ENCODE peak calls at places on chromosomes 5 and 9, in six cellular contexts. One of them, this sample, is unnamed. For H3K9me2, the result is how much of the 10 kb centered on the place peaks cover.

GRCh38 chr9:74674077-74674476 is 176.9 kb downstream of the RORB start:
- DNase-seq in GM23248: no peak
- DNase-seq in hepatocyte: no peak
- DNase-seq in PC-3: no peak
- DNase-seq in MM.1S: no peak
- DNase-seq in HCT116: no peak
- DNase-seq in this sample: no peak

GRCh38 chr5:173303878-173304590 is 24.2 kb downstream of the STC2 start:
- DNase-seq in GM23248: peak
- DNase-seq in hepatocyte: peak
- DNase-seq in PC-3: peak
- DNase-seq in MM.1S: no peak
- DNase-seq in HCT116: no peak
- DNase-seq in this sample: no peak

GRCh38 chr5:73558950-73559349 is 6.5 kb downstream of the ANKRA2 start:
- DNase-seq in GM23248: peak
- DNase-seq in hepatocyte: no peak
- DNase-seq in PC-3: peak
- DNase-seq in MM.1S: no peak
- DNase-seq in HCT116: no peak
- DNase-seq in this sample: no peak

GRCh38 chr5:144307726-144308125 is 137.1 kb downstream of the KCTD16 start:
- DNase-seq in GM23248: no peak
- DNase-seq in hepatocyte: peak
- DNase-seq in PC-3: no peak
- DNase-seq in MM.1S: no peak
- DNase-seq in HCT116: no peak
- DNase-seq in this sample: no peak

GRCh38 chr9:125433461-125434001 is 171.9 kb downstream of the GAPVD1 start:
- DNase-seq in GM23248: peak
- DNase-seq in hepatocyte: no peak
- DNase-seq in PC-3: no peak
- DNase-seq in MM.1S: no peak
- DNase-seq in HCT116: no peak
- DNase-seq in this sample: no peak

GRCh38 chr5:164345173-164345572 is 839.8 kb downstream of the MAT2B start:
- DNase-seq in GM23248: peak
- DNase-seq in hepatocyte: no peak
- DNase-seq in PC-3: no peak
- DNase-seq in MM.1S: no peak
- DNase-seq in HCT116: no peak
- DNase-seq in this sample: no peak

GRCh38 chr5:168934186-168934585 is 355.0 kb upstream of the PANK3 start:
- DNase-seq in GM23248: peak
- DNase-seq in hepatocyte: no peak
- DNase-seq in PC-3: no peak
- DNase-seq in MM.1S: no peak
- DNase-seq in HCT116: no peak
- DNase-seq in this sample: no peak

GRCh38 chr9:136829981-136830885 is 12.0 kb upstream of the AJM1 start:
- DNase-seq in GM23248: no peak
- DNase-seq in hepatocyte: no peak
- DNase-seq in PC-3: no peak
- DNase-seq in MM.1S: no peak
- DNase-seq in HCT116: no peak
- DNase-seq in this sample: no peak

GRCh38 chr5:140135127-140135526 is 9.4 kb downstream of the IGIP start:
- DNase-seq in GM23248: no peak
- DNase-seq in hepatocyte: no peak
- DNase-seq in PC-3: no peak
- DNase-seq in MM.1S: no peak
- DNase-seq in HCT116: no peak
- DNase-seq in this sample: no peak

GRCh38 chr5:10735569-10736255 is 25.3 kb downstream of the DAP start:
- DNase-seq in GM23248: no peak
- DNase-seq in hepatocyte: no peak
- DNase-seq in PC-3: no peak
- DNase-seq in MM.1S: no peak
- DNase-seq in HCT116: no peak
- DNase-seq in this sample: peak

GRCh38 chr5:61768692-61769281 is 436.7 kb downstream of the ZSWIM6 start:
- DNase-seq in GM23248: peak
- DNase-seq in hepatocyte: peak
- DNase-seq in PC-3: peak
- DNase-seq in MM.1S: peak
- DNase-seq in HCT116: peak
- DNase-seq in this sample: peak

GRCh38 chr9:80899208-80899607 is 790.1 kb downstream of the TLE1 start:
- DNase-seq in GM23248: no peak
- DNase-seq in hepatocyte: no peak
- DNase-seq in PC-3: peak
- DNase-seq in MM.1S: no peak
- DNase-seq in HCT116: no peak
- DNase-seq in this sample: no peak

GRCh38 chr5:132102101-132102701 is 28.6 kb downstream of the CSF2 start:
- DNase-seq in GM23248: no peak
- DNase-seq in hepatocyte: no peak
- DNase-seq in PC-3: peak
- DNase-seq in MM.1S: no peak
- DNase-seq in HCT116: no peak
- DNase-seq in this sample: no peak
- H3K9me2 ChIP-seq in GM23248: under half
- H3K9me2 ChIP-seq in hepatocyte: under half
- H3K9me2 ChIP-seq in PC-3: under half
- H3K9me2 ChIP-seq in MM.1S: under half
- H3K9me2 ChIP-seq in HCT116: under half
- H3K9me2 ChIP-seq in this sample: under half

GRCh38 chr5:87411586-87412416 is 929 bp downstream of the CCNH start:
- DNase-seq in GM23248: peak
- DNase-seq in hepatocyte: peak
- DNase-seq in PC-3: peak
- DNase-seq in MM.1S: peak
- DNase-seq in HCT116: peak
- DNase-seq in this sample: peak
- TF ChIP-seq EZH2phosphoT487 in GM23248: no peak
- TF ChIP-seq EZH2phosphoT487 in hepatocyte: no peak
- TF ChIP-seq EZH2phosphoT487 in PC-3: no peak
- TF ChIP-seq EZH2phosphoT487 in MM.1S: no peak
- TF ChIP-seq EZH2phosphoT487 in HCT116: no peak
- TF ChIP-seq EZH2phosphoT487 in this sample: no peak

GRCh38 chr9:82893549-82893948 is 169.4 kb downstream of the RASEF start:
- DNase-seq in GM23248: no peak
- DNase-seq in hepatocyte: no peak
- DNase-seq in PC-3: no peak
- DNase-seq in MM.1S: no peak
- DNase-seq in HCT116: no peak
- DNase-seq in this sample: no peak
- H3K9me2 ChIP-seq in GM23248: under half
- H3K9me2 ChIP-seq in hepatocyte: under half
- H3K9me2 ChIP-seq in PC-3: under half
- H3K9me2 ChIP-seq in MM.1S: under half
- H3K9me2 ChIP-seq in HCT116: under half
- H3K9me2 ChIP-seq in this sample: under half

GRCh38 chr9:72552356-72552755 is 30.9 kb downstream of the TMC1 start:
- DNase-seq in GM23248: no peak
- DNase-seq in hepatocyte: no peak
- DNase-seq in PC-3: no peak
- DNase-seq in MM.1S: no peak
- DNase-seq in HCT116: no peak
- DNase-seq in this sample: no peak

GRCh38 chr9:72554221-72554641 is 32.8 kb downstream of the TMC1 start:
- DNase-seq in GM23248: peak
- DNase-seq in hepatocyte: peak
- DNase-seq in PC-3: peak
- DNase-seq in MM.1S: no peak
- DNase-seq in HCT116: no peak
- DNase-seq in this sample: no peak

DNA sequence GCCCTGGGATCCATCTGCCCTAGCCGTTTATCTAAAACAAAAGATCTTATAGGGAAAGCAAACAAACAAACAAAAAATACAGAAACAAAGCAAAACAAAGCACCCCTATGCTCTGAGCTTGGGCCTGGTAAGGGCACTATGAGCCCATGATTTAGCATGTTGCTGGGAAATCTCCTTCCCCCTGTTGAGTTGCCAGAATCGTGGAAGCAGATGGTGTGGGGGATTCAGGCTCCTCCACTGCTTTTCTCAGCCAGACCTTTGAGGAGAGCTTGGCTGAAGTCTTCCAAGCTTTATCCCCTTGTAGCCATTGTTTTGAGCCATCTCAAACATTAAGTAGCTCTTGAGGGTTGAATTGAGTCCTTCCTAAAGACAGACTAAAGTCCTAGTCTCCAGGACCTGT is 29.9 kb downstream of the TMC1 start:
- DNase-seq in GM23248: no peak
- DNase-seq in hepatocyte: no peak
- DNase-seq in PC-3: no peak
- DNase-seq in MM.1S: no peak
- DNase-seq in HCT116: no peak
- DNase-seq in this sample: no peak
- TF ChIP-seq EZH2phosphoT487 in GM23248: no peak
- TF ChIP-seq EZH2phosphoT487 in hepatocyte: no peak
- TF ChIP-seq EZH2phosphoT487 in PC-3: no peak
- TF ChIP-seq EZH2phosphoT487 in MM.1S: no peak
- TF ChIP-seq EZH2phosphoT487 in HCT116: no peak
- TF ChIP-seq EZH2phosphoT487 in this sample: no peak

DNA sequence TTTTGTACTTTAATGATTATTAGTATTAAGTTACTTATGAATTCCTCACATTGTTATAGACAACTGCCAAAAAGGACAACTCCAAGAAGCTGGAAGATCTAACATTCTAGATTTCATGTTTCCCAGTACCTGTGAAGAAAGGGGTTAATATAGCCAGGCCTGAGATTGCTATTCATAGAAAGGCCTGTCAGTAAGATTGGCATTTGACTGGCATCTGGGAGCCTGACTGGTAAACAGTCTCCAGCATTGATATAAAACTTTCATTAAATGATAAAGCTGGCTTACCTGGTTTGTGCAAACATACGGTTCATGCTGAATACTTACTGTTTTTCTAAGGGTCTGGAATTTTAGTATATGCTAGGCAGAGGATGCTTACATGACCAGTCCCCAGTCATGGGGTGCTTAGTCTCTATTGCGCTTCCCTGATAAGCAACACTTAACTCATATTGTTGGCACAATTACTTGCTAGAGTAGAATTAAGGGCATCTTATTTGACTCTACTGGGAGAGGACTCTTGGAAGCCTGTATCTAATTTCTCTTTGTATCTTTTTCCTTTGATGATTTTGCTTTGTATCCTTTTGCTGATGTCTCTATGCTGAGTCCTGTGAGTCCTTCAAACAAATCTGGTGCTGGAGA is 340.4 kb upstream of the SEMA6A start:
- DNase-seq in GM23248: no peak
- DNase-seq in hepatocyte: no peak
- DNase-seq in PC-3: no peak
- DNase-seq in MM.1S: no peak
- DNase-seq in HCT116: no peak
- DNase-seq in this sample: no peak
- H3K9me2 ChIP-seq in GM23248: under half
- H3K9me2 ChIP-seq in hepatocyte: under half
- H3K9me2 ChIP-seq in PC-3: under half
- H3K9me2 ChIP-seq in MM.1S: under half
- H3K9me2 ChIP-seq in HCT116: under half
- H3K9me2 ChIP-seq in this sample: under half

DNA sequence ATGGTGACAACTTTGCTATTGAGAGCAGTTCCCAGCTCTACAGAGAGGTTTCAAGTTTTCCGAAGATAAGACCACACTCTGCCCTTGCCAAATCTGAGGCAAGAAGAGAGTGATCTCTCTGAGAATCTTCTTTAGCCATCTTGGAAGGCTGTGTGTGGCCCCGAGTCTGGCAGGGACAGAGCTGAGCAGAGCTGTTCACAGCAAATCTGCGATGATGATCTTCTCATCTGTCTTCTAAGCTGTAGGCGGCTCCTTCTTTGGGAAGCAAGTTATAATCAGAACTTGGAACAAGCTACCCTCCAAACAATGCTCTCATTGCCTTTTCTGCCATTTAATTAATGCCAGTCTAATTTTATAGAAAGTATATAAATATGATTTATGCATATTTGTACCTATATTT is 379.0 kb upstream of the MEF2C start:
- DNase-seq in GM23248: no peak
- DNase-seq in hepatocyte: no peak
- DNase-seq in PC-3: no peak
- DNase-seq in MM.1S: no peak
- DNase-seq in HCT116: no peak
- DNase-seq in this sample: no peak
- TF ChIP-seq EZH2phosphoT487 in GM23248: no peak
- TF ChIP-seq EZH2phosphoT487 in hepatocyte: no peak
- TF ChIP-seq EZH2phosphoT487 in PC-3: no peak
- TF ChIP-seq EZH2phosphoT487 in MM.1S: no peak
- TF ChIP-seq EZH2phosphoT487 in HCT116: no peak
- TF ChIP-seq EZH2phosphoT487 in this sample: no peak

DNA sequence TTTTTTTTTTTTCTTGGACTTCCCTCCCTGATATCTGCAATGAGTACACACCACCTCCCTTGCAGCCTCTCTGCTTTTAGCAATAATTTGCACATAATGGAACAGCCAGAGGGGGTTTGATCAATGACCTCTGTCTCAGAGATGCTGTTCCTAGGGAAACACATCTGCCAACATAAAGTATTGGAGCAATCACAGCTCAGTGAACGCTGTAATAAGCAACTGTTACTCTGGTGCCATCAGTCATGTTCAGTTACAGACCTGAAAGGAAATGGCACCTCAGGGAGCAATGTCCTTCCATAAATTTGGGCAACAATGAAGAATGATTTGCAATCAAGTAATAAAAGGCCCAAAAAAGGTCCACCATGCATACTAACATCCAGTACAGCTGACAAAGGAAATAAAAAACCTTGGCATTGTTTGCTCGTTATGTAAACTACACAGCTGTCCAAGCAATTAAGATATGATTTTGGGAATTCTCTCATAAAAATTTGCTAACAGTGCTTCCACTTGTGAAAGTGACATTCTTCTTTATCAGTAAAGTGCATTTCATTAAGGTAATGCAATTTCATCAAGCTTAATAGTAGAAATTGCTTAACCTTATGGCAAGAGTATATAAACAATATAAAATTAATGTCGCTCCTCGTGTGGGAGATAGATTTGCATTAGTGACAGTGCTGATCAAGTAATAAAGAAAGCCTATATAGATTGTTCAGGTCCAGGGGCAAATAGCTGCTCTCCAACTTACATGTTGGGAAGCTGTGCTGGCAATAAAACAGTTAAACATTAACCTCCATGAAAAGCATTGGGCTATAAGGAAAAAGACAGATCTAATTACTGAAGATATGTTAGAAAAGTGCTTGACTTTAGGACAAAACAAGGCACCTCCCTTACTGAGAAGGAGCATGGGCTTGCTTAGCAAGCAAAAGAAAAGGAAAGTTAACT is 167.7 kb downstream of the RASEF start:
- DNase-seq in GM23248: no peak
- DNase-seq in hepatocyte: peak
- DNase-seq in PC-3: no peak
- DNase-seq in MM.1S: no peak
- DNase-seq in HCT116: no peak
- DNase-seq in this sample: no peak
- H3K9me2 ChIP-seq in GM23248: under half
- H3K9me2 ChIP-seq in hepatocyte: under half
- H3K9me2 ChIP-seq in PC-3: under half
- H3K9me2 ChIP-seq in MM.1S: under half
- H3K9me2 ChIP-seq in HCT116: under half
- H3K9me2 ChIP-seq in this sample: under half

GRCh38 chr9:90379771-90380170 is 262.9 kb downstream of the DIRAS2 start:
- DNase-seq in GM23248: no peak
- DNase-seq in hepatocyte: no peak
- DNase-seq in PC-3: no peak
- DNase-seq in MM.1S: no peak
- DNase-seq in HCT116: no peak
- DNase-seq in this sample: no peak

GRCh38 chr9:90385126-90385525 is 257.5 kb downstream of the DIRAS2 start:
- DNase-seq in GM23248: no peak
- DNase-seq in hepatocyte: no peak
- DNase-seq in PC-3: no peak
- DNase-seq in MM.1S: no peak
- DNase-seq in HCT116: no peak
- DNase-seq in this sample: no peak
- TF ChIP-seq EZH2phosphoT487 in GM23248: no peak
- TF ChIP-seq EZH2phosphoT487 in hepatocyte: no peak
- TF ChIP-seq EZH2phosphoT487 in PC-3: no peak
- TF ChIP-seq EZH2phosphoT487 in MM.1S: no peak
- TF ChIP-seq EZH2phosphoT487 in HCT116: no peak
- TF ChIP-seq EZH2phosphoT487 in this sample: no peak